ENCODE peak calls at places on chromosomes 2 and 18, in nine cellular contexts. V, X, E, R, C, G, F, O and U are unnamed samples.

GRCh38 chr2:42010743-42011298 is 37.0 kb upstream of the PKDCC start:
- DNase-seq in E (no peak), O (peak; percentile 88), G (no peak), F (no peak), C (no peak), X (no peak), R (no peak), V (no peak), U (peak; percentile 25)

GRCh38 chr2:137737559-137737958 is 226.7 kb upstream of the HNMT start:
- DNase-seq in O (no peak), F (no peak), C (no peak), E (no peak), G (no peak), X (no peak), R (no peak), V (no peak), U (no peak)

GRCh38 chr2:28676153-28676835 is 75.3 kb upstream of the PPP1CB start:
- DNase-seq in V (no peak), F (no peak), G (no peak), R (no peak), O (no peak), E (no peak), X (no peak), C (no peak), U (no peak)

GRCh38 chr2:27308359-27308875 is at the start of gene UCN:
- DNase-seq in G (peak; percentile 36), X (peak; percentile 51), O (peak; percentile 21), V (no peak), E (peak; percentile 92), F (no peak), C (no peak), R (no peak), U (no peak)

GRCh38 chr2:119490653-119491195 is 33.6 kb downstream of the SCTR start:
- DNase-seq in C (no peak), F (no peak), X (no peak), O (peak; percentile 6), E (peak; percentile 53), R (no peak), V (peak; percentile 42), G (no peak), U (no peak)

GRCh38 chr2:80169811-80170594 is 134.5 kb downstream of the LRRTM1 start:
- DNase-seq in X (no peak), R (no peak), O (no peak), C (no peak), E (no peak), G (no peak), F (no peak), V (no peak), U (peak; percentile 25)

GRCh38 chr2:101696272-101697123 is 1.0 kb upstream of the MAP4K4 start:
- DNase-seq in O (no peak), R (no peak), G (peak; percentile 64), X (peak; percentile 63), V (peak; percentile 65), C (no peak), E (no peak), F (peak; percentile 49), U (peak; percentile 39)

GRCh38 chr2:38473333-38474005 is 96.4 kb upstream of the ATL2 start:
- DNase-seq in C (no peak), F (no peak), O (no peak), E (no peak), V (no peak), G (no peak), X (no peak), R (no peak), U (no peak)

GRCh38 chr2:67476808-67477790 is 80.0 kb downstream of the ETAA1 start:
- DNase-seq in C (no peak), R (no peak), V (no peak), F (no peak), X (no peak), G (no peak), E (no peak), O (peak; percentile 41), U (peak; percentile 55)

GRCh38 chr2:219638948-219639341 is 11.5 kb downstream of the SLC4A3 start:
- DNase-seq in X (no peak), F (no peak), O (no peak), G (no peak), V (no peak), R (no peak), E (no peak), C (no peak), U (no peak)

GRCh38 chr2:226766352-226767055 is 33.1 kb downstream of the IRS1 start:
- DNase-seq in O (no peak), F (no peak), G (no peak), X (no peak), E (no peak), R (no peak), C (no peak), V (no peak), U (no peak)

GRCh38 chr2:76953733-76954347 is 568.3 kb downstream of the LRRTM4 start:
- DNase-seq in O (peak; percentile 2), F (no peak), E (peak; percentile 87), C (no peak), V (peak; percentile 29), R (peak; percentile 17), G (peak; percentile 47), X (no peak), U (peak; percentile 60)

GRCh38 chr2:23687713-23688112 is 239.2 kb downstream of the ATAD2B start:
- DNase-seq in E (no peak), C (no peak), X (no peak), F (no peak), G (no peak), V (no peak), R (no peak), O (no peak), U (no peak)

GRCh38 chr2:147449323-147450080 is 395.3 kb upstream of the ACVR2A start:
- DNase-seq in G (no peak), V (no peak), X (no peak), R (no peak), E (peak; percentile 55), C (peak; percentile 12), O (peak; percentile 17), F (no peak), U (no peak)

GRCh38 chr18:79979843-79980242 is 8.5 kb downstream of the TXNL4A start:
- DNase-seq in X (no peak), F (no peak), G (no peak), V (no peak), E (no peak), C (no peak), R (no peak), O (no peak), U (no peak)

GRCh38 chr18:6078877-6079276 is 183.6 kb upstream of the TMEM200C start:
- DNase-seq in F (no peak), E (no peak), C (no peak), G (no peak), O (no peak), V (no peak), R (no peak), X (no peak), U (no peak)

GRCh38 chr2:241508510-241509407 is at the start of gene STK25:
- DNase-seq in V (peak; percentile 97), E (peak; percentile 99), C (peak; percentile 98), X (peak; percentile 98), R (peak; percentile 90), G (peak; percentile 98), F (peak; percentile 98), O (peak; percentile 95), U (peak; percentile 96)

GRCh38 chr2:2291500-2292260 is 39.4 kb downstream of the MYT1L start:
- DNase-seq in R (no peak), F (no peak), O (no peak), E (peak; percentile 89), V (no peak), G (peak; percentile 18), X (no peak), C (no peak), U (no peak)

GRCh38 chr2:8489751-8490150 is 192.1 kb upstream of the ID2 start:
- DNase-seq in X (no peak), V (no peak), F (no peak), C (no peak), R (no peak), O (no peak), E (no peak), G (no peak), U (no peak)

GRCh38 chr18:32612651-32613050 is 142.0 kb upstream of the GAREM1 start:
- DNase-seq in O (no peak), R (no peak), X (no peak), E (no peak), V (no peak), C (no peak), G (no peak), F (no peak), U (no peak)

DNA sequence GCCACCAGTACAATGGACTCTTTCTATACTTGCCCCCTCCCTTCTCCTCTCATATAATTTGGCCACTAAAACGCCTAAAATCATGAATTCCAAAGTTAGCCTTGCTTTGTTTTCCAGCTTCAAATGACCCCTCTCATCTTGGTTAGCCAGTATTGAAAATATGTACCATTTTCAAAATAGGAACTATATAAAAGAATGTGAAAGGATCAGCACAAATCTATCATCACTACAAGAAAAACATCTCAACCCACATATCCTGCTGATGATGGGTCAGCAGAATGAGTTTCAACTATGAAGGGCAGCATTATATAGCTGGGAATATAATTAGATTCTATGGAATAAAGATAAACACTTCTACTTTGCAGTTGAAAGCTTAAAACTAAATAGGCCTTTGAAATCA is 872.9 kb downstream of the CPS1 start:
- DNase-seq in F (no peak), O (no peak), X (no peak), R (no peak), V (no peak), E (no peak), G (no peak), C (no peak), U (no peak)
- TF ChIP-seq CTCF in F (no peak), O (no peak), X (no peak), R (no peak), V (no peak), E (no peak), G (no peak), C (no peak), U (no peak)

GRCh38 chr18:58645398-58645797 is 16.5 kb upstream of the ALPK2 start:
- DNase-seq in C (no peak), V (no peak), G (no peak), R (no peak), X (no peak), F (no peak), O (peak; percentile 92), E (no peak), U (no peak)
- H3K9me3 ChIP-seq in C (peaks cover 6% of the 10 kb centered on the region), V (no peaks in the 10 kb centered on the region), G (no peaks in the 10 kb centered on the region), R (peaks cover 28% of the 10 kb centered on the region), X (no peaks in the 10 kb centered on the region), F (no peaks in the 10 kb centered on the region), O (no peaks in the 10 kb centered on the region), E (peaks cover 15% of the 10 kb centered on the region), U (no peaks in the 10 kb centered on the region)

DNA sequence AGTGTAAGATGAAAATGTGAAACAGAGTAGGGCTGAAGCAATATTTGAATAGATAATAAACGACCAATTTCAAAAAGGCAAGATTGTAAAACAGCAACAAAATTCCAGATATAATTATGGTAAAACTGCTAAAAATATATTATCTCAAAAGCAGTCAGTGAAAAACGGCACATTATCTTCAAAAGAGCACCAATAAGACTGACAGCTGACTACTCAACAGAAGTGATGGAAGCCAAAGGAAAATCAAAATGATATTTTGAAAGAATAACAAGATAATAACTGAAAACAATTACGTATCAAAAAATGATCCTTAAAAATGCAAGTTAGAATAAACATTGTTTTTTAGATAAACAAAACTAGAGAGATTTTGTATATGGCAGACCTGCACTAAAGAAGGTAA is 920.6 kb upstream of the FAM98A start:
- DNase-seq in X (no peak), R (no peak), C (no peak), F (no peak), E (no peak), V (no peak), G (no peak), O (no peak), U (no peak)
- TF ChIP-seq CTCF in X (no peak), R (no peak), C (no peak), F (no peak), E (no peak), V (no peak), G (no peak), O (no peak), U (no peak)

GRCh38 chr2:4174796-4175195 is 471.4 kb downstream of the DCDC2C start:
- DNase-seq in R (no peak), E (no peak), F (no peak), X (no peak), C (no peak), G (no peak), O (no peak), V (no peak), U (no peak)
- H3K9me3 ChIP-seq in R (no peaks in the 10 kb centered on the region), E (peaks cover 8% of the 10 kb centered on the region), F (peaks cover 61% of the 10 kb centered on the region), X (peaks cover 48% of the 10 kb centered on the region), C (peaks cover 27% of the 10 kb centered on the region), G (peaks cover 37% of the 10 kb centered on the region), O (peaks cover 20% of the 10 kb centered on the region), V (peaks cover 20% of the 10 kb centered on the region), U (peaks cover 83% of the 10 kb centered on the region)